ENCODE peak calls at places on chromosomes 13 and 19, in four cellular contexts. D, B, Q and X are unnamed samples.

GRCh38 chr19:51821921-51822716 is 27.2 kb downstream of the FPR3 start:
- DNase-seq in D (no peak), B (no peak), Q (no peak), X (no peak)

GRCh38 chr19:6238643-6239281 is 41.0 kb downstream of the MLLT1 start:
- DNase-seq in D (no peak), B (no peak), Q (no peak), X (no peak)

GRCh38 chr19:53519431-53519830 is 18.5 kb upstream of the ZNF331 start:
- DNase-seq in D (no peak), B (no peak), Q (no peak), X (no peak)

GRCh38 chr19:1526066-1526778 is 2.3 kb downstream of the PLK5 start:
- DNase-seq in D (no peak), B (no peak), Q (no peak), X (no peak)

GRCh38 chr19:12868540-12869112 is 12.6 kb downstream of the DNASE2 start:
- DNase-seq in D (no peak), B (no peak), Q (peak), X (peak)

GRCh38 chr19:46791944-46792343 is 3.5 kb upstream of the SLC1A5 start:
- DNase-seq in D (no peak), B (no peak), Q (no peak), X (no peak)

GRCh38 chr13:38662362-38662761 is 24.5 kb upstream of the FREM2 start:
- DNase-seq in D (no peak), B (no peak), Q (no peak), X (no peak)

GRCh38 chr19:46728693-46729339 is 11.9 kb upstream of the PRKD2 start:
- DNase-seq in D (peak), B (no peak), Q (peak), X (peak)

GRCh38 chr13:26498524-26499208 is 58.8 kb upstream of the WASF3 start:
- DNase-seq in D (no peak), B (no peak), Q (no peak), X (no peak)

GRCh38 chr13:109575821-109576220 is 210.6 kb downstream of the IRS2 start:
- DNase-seq in D (no peak), B (no peak), Q (no peak), X (no peak)

GRCh38 chr13:49536144-49536873 is 40.6 kb downstream of the PHF11 start:
- DNase-seq in D (no peak), B (no peak), Q (no peak), X (no peak)

GRCh38 chr13:56015919-56016318 is 1124.8 kb upstream of the PRR20A start:
- DNase-seq in D (no peak), B (no peak), Q (no peak), X (no peak)

GRCh38 chr19:41705393-41706174 is 2.8 kb upstream of the CEACAM5 start:
- DNase-seq in D (no peak), B (no peak), Q (peak), X (peak)

GRCh38 chr13:29362849-29363604 is 232.5 kb downstream of the SLC7A1 start:
- DNase-seq in D (peak), B (peak), Q (peak), X (peak)

GRCh38 chr19:1365306-1365963 is 18.3 kb upstream of the NDUFS7 start:
- DNase-seq in D (no peak), B (no peak), Q (no peak), X (no peak)

GRCh38 chr19:3142292-3142670 is 6.4 kb downstream of the GNA15 start:
- DNase-seq in D (no peak), B (no peak), Q (no peak), X (no peak)

GRCh38 chr19:41529484-41530183 is 46.3 kb upstream of the CEACAM21 start:
- DNase-seq in D (no peak), B (no peak), Q (no peak), X (no peak)

GRCh38 chr19:47713046-47714021 is at the start of gene EHD2:
- DNase-seq in D (no peak), B (no peak), Q (peak), X (peak)

GRCh38 chr13:75195479-75196111 is 286.4 kb downstream of the TBC1D4 start:
- DNase-seq in D (no peak), B (no peak), Q (no peak), X (no peak)

GRCh38 chr13:50085063-50085462 is 69.8 kb downstream of the KCNRG start:
- DNase-seq in D (peak), B (no peak), Q (no peak), X (no peak)

GRCh38 chr13:87128006-87128405 is 543.2 kb upstream of the SLITRK5 start:
- DNase-seq in D (no peak), B (no peak), Q (peak), X (no peak)

GRCh38 chr13:76764429-76764828 is 121.8 kb downstream of the KCTD12 start:
- DNase-seq in D (no peak), B (no peak), Q (no peak), X (no peak)

GRCh38 chr19:42532881-42533280 is 4.6 kb upstream of the CEACAM1 start:
- DNase-seq in D (no peak), B (no peak), Q (no peak), X (no peak)

GRCh38 chr13:101917475-101917810 is 465.0 kb downstream of the ITGBL1 start:
- DNase-seq in D (no peak), B (no peak), Q (peak), X (no peak)
- TF ChIP-seq TCF7 in D (no peak), B (no peak), Q (no peak), X (no peak)

GRCh38 chr19:15107056-15108010 is at the start of gene SYDE1:
- DNase-seq in D (peak), B (no peak), Q (peak), X (no peak)
- TF ChIP-seq TCF7 in D (no peak), B (no peak), Q (no peak), X (no peak)

DNA sequence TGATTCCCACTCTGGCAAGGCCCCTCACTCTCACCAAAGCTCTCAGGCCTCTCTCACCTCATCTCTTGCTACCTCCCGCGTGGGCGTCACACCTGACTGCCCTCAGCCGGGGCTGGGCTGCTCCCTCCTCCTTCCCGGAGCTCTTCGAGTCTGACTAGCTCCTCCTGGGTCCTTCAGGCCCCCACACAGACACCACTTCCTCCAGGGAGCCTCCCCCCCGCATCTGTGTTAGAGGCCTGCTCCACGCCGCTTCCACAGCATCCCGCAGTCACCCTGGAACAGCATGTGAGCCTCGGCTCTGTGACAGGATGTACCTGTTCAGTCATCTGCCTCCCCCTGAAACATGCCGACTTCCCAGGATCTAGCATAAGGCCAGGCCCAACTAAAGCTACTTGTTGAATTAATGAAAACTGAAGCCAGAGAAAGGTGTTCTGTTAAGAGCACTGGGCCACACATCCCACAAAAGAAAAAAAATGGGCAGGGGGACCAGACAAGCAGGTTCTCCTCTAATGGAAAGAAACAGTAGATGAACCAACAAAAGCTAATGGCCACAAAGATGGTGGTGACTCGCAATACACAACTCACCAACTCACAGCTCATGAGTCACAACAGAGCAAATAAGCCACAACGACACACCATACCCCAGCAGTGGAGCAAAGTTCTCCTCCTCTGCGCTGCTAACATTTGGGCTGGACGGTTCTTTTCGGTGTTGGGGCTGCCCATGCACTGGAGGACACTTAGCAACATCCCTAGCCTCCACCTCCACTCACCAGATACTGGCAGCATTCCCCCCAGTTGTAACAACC is 3.0 kb downstream of the PPP6R1 start:
- DNase-seq in D (peak), B (peak), Q (no peak), X (peak)
- TF ChIP-seq TCF7 in D (no peak), B (no peak), Q (no peak), X (no peak)

DNA sequence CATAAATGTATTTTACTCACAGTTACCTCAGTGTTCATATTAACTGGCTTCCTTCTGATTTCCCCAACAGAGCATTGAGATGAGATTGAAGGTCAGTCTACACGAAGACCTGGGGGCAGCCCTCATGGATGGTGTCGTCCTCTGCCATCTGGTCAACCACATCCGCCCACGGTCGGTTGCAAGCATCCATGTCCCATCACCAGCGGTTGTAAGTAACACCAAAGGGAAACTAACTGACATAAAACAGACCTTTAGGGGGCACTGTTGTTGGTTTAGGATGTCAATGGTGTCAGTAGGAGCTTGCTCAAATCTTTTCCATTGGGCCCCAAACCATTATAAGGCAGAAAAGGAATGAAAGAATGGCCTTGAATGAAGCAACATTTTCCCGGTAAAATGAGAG is 68.2 kb downstream of the ESD start:
- DNase-seq in D (peak), B (no peak), Q (no peak), X (peak)
- TF ChIP-seq TCF7 in D (no peak), B (no peak), Q (no peak), X (no peak)

DNA sequence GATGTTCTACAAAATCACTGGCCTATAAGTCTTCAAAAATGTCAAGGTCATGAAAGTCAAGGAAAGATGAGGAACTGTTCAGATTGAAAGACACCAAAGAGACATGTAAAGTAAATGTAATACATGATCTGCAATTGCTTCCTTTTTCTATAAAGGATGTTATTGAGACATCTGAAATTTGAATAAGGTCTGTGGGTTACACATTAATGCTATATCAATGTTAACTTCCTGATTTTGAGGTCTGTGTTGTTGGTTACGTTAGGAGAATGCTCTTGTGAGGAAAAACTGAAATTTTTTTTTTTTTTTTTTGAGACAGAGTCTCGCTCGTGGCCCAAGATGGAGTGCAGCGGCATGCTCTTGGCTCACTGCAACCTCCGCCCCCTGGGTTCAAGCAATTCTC is 197.4 kb downstream of the RGCC start:
- DNase-seq in D (no peak), B (no peak), Q (no peak), X (no peak)
- TF ChIP-seq TCF7 in D (no peak), B (no peak), Q (no peak), X (no peak)

GRCh38 chr13:40388617-40389016 is 277.8 kb downstream of the FOXO1 start:
- DNase-seq in D (no peak), B (peak), Q (no peak), X (no peak)

GRCh38 chr13:40390290-40391008 is 276.0 kb downstream of the FOXO1 start:
- DNase-seq in D (no peak), B (no peak), Q (no peak), X (no peak)

GRCh38 chr13:40386586-40386985 is 279.9 kb downstream of the FOXO1 start:
- DNase-seq in D (no peak), B (no peak), Q (no peak), X (no peak)

GRCh38 chr13:40387775-40388174 is 278.7 kb downstream of the FOXO1 start:
- DNase-seq in D (no peak), B (no peak), Q (no peak), X (no peak)

GRCh38 chr13:40389081-40389641 is 277.3 kb downstream of the FOXO1 start:
- DNase-seq in D (no peak), B (peak), Q (no peak), X (no peak)
- TF ChIP-seq TCF7 in D (no peak), B (no peak), Q (no peak), X (no peak)

GRCh38 chr19:16213076-16213475 is 15.4 kb downstream of the AP1M1 start:
- DNase-seq in D (no peak), B (no peak), Q (no peak), X (no peak)
- TF ChIP-seq TCF7 in D (no peak), B (no peak), Q (no peak), X (no peak)

GRCh38 chr19:38319421-38320258 is at the start of gene KCNK6:
- DNase-seq in D (no peak), B (no peak), Q (peak), X (no peak)

GRCh38 chr19:38324431-38324830 is 4.8 kb downstream of the KCNK6 start:
- DNase-seq in D (no peak), B (no peak), Q (no peak), X (no peak)

GRCh38 chr19:38320969-38321339 is 1.3 kb downstream of the KCNK6 start:
- DNase-seq in D (no peak), B (no peak), Q (no peak), X (no peak)

GRCh38 chr19:38323276-38323675 is 3.6 kb downstream of the KCNK6 start:
- DNase-seq in D (no peak), B (no peak), Q (no peak), X (no peak)

GRCh38 chr19:38321646-38322323 is 2.1 kb downstream of the KCNK6 start:
- DNase-seq in D (no peak), B (no peak), Q (no peak), X (no peak)
- TF ChIP-seq TCF7 in D (no peak), B (no peak), Q (no peak), X (no peak)

DNA sequence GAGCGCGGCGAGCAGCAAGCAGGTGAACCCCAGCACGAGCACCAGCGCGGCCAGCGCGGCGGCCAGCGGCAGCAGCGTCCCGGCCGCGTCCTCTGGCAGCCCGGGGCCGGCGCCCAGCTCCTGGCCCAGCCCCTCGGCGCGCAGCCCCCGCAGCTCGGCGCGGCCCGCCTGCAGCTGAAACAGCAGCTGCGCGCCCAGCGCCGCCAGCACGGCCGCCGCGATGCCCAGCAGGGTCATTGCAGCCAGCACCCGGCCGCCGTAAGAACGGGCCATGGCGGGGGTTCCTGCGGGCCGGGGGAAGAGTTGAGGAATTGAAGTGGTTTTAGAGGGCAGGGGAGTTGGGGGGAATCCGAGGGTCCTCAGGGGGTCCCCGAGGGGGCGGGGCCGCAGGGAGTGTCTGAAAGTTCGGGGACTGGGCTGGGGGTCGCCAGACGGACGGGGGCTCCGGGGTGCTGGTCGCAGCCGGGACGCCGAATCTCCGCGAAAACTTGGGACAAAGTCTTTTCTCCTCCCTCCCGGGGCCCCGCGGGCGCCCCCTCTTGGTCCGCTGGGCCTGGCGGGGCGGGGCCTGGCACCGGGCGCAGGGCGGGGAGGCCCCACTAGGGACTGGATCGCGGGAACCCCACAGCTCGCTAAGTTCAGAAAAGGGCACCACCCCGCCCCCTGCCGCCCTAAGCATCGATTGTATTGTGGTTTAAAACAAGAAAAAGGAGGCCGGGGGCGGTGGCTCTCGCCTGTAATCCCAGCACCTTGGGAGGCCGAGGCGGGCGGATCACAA is at the start of gene TMEM221:
- DNase-seq in D (no peak), B (no peak), Q (peak), X (peak)
- TF ChIP-seq TCF7 in D (no peak), B (no peak), Q (no peak), X (no peak)